ENCODE peak calls at places on chromosomes 13 and 19, in ten cellular contexts. Q, O, H, K, M, J, D, P, F and T are unnamed samples.

GRCh38 chr13:51613535-51613934 is 29.3 kb downstream of the WDFY2 start:
- DNase-seq in O (no peak), H (no peak), Q (no peak), M (no peak), D (no peak), J (no peak), P (no peak), F (no peak), K (no peak), T (no peak)

GRCh38 chr13:76992548-76993001 is 694 bp downstream of the CLN5 start:
- DNase-seq in O (peak), H (peak), Q (no peak), P (peak), M (no peak), D (no peak), J (peak), F (no peak), K (peak), T (no peak)

GRCh38 chr19:8835877-8836276 is 3.7 kb downstream of the MBD3L1 start:
- DNase-seq in K (no peak), J (no peak), P (no peak), F (no peak), M (no peak), O (no peak), Q (no peak), H (no peak), D (no peak), T (no peak)

GRCh38 chr13:80473695-80474094 is 132.8 kb upstream of the SPRY2 start:
- DNase-seq in J (no peak), K (no peak), Q (no peak), P (no peak), O (no peak), H (no peak), F (no peak), D (no peak), M (peak), T (no peak)

GRCh38 chr19:14136509-14137281 is at the start of gene ASF1B:
- DNase-seq in M (peak), P (peak), F (peak), Q (peak), K (peak), H (peak), O (peak), D (peak), J (peak), T (peak)

GRCh38 chr19:39139305-39140194 is 14.0 kb downstream of the PAK4 start:
- DNase-seq in F (no peak), K (no peak), D (no peak), O (peak), Q (peak), P (no peak), M (no peak), H (no peak), J (peak), T (no peak)

GRCh38 chr19:4910594-4911273 is 1.4 kb downstream of the UHRF1 start:
- DNase-seq in P (no peak), O (no peak), K (no peak), Q (no peak), J (no peak), H (peak), M (no peak), D (peak), F (no peak), T (no peak)

GRCh38 chr19:1652471-1653299 is at the start of gene TCF3:
- DNase-seq in P (peak), K (peak), H (peak), D (peak), F (peak), O (peak), J (peak), M (peak), Q (peak), T (peak)

GRCh38 chr19:6693681-6694080 is 23.7 kb upstream of the TNFSF14 start:
- DNase-seq in H (no peak), J (no peak), M (no peak), D (no peak), F (no peak), P (no peak), O (no peak), K (no peak), Q (peak), T (no peak)

GRCh38 chr19:39156230-39156890 is 30.8 kb downstream of the PAK4 start:
- DNase-seq in H (peak), P (no peak), O (peak), Q (no peak), J (no peak), M (no peak), F (no peak), K (no peak), D (no peak), T (no peak)